ENCODE peak calls at places on chromosome X, in seven cellular contexts. S is lung; C is upper lobe of left lung; J is suprapubic skin; E is hepatocyte; V is SJSA1; R is CD4-positive, CD25-positive, alpha-beta regulatory T cell. P is an unnamed sample.

GRCh38 chrX:103520391-103520790 is 1.1 kb upstream of the RAB40A start:
- DNase-seq in C (no peak), V (peak; percentile 2), S (no peak), R (no peak), J (no peak), E (no peak), P (no peak)

GRCh38 chrX:75276666-75277065 is 2.8 kb downstream of the UPRT start:
- DNase-seq in V (no peak), R (no peak), J (no peak), S (no peak), E (no peak), C (no peak), P (no peak)

GRCh38 chrX:23754664-23755063 is 11.6 kb upstream of the ACOT9 start:
- DNase-seq in E (no peak), V (no peak), J (no peak), R (no peak), S (no peak), C (no peak), P (no peak)

GRCh38 chrX:150234126-150234525 is 129.0 kb upstream of the MAMLD1 start:
- DNase-seq in R (no peak), C (no peak), V (peak; percentile 59), S (no peak), E (no peak), J (no peak), P (no peak)

GRCh38 chrX:96004386-96004785 is 680.3 kb upstream of the DIAPH2 start:
- DNase-seq in E (no peak), J (no peak), C (no peak), S (no peak), R (no peak), V (no peak), P (no peak)

GRCh38 chrX:31633349-31633748 is 561.5 kb upstream of the FTHL17 start:
- DNase-seq in R (no peak), C (no peak), S (no peak), E (no peak), J (no peak), V (no peak), P (no peak)

GRCh38 chrX:115679460-115679859 is 118.5 kb downstream of the PLS3 start:
- DNase-seq in J (no peak), C (no peak), E (peak; percentile 25), R (no peak), S (no peak), V (peak; percentile 6), P (no peak)

GRCh38 chrX:113741744-113742143 is 842.1 kb upstream of the HTR2C start:
- DNase-seq in S (no peak), C (no peak), E (peak; percentile 66), J (no peak), R (no peak), V (peak; percentile 5), P (no peak)

GRCh38 chrX:135463937-135464336 is 42.2 kb downstream of the SMIM10L2A start:
- DNase-seq in R (peak; percentile 29), S (no peak), E (no peak), J (no peak), V (no peak), C (no peak), P (no peak)

DNA sequence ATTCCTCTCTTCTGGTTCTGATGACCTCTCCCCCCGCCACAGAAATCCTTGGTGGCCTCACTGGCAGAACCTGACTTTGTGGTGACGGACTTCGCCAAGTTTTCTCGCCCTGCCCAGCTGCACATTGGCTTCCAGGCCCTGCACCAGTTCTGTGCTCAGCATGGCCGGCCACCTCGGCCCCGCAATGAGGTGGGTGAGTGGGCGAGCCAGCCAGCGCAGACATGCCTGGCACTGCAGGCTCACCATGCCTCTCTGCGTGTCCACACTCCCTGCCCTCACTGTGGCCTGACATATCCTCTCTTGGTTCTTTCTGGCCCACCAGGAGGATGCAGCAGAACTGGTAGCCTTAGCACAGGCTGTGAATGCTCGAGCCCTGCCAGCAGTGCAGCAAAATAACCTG is 8.7 kb downstream of the UBA1 start:
- DNase-seq in R (no peak), S (no peak), C (no peak), J (no peak), E (no peak), V (no peak), P (no peak)
- H3K36me3 ChIP-seq in R (peaks cover 86% of the 10 kb centered on the region), S (peaks cover 29% of the 10 kb centered on the region), C (peaks cover 8% of the 10 kb centered on the region), J (peaks cover 85% of the 10 kb centered on the region), E (no peaks in the 10 kb centered on the region), V (peaks cover 82% of the 10 kb centered on the region), P (peaks cover 88% of the 10 kb centered on the region)

GRCh38 chrX:129488359-129488758 is 34.9 kb downstream of the SMARCA1 start:
- DNase-seq in S (no peak), V (no peak), E (no peak), C (no peak), R (no peak), J (no peak), P (no peak)
- H3K36me3 ChIP-seq in S (no peaks in the 10 kb centered on the region), V (peaks cover 23% of the 10 kb centered on the region), E (no peaks in the 10 kb centered on the region), C (no peaks in the 10 kb centered on the region), R (no peaks in the 10 kb centered on the region), J (peaks cover 4% of the 10 kb centered on the region), P (peaks cover 4% of the 10 kb centered on the region)

DNA sequence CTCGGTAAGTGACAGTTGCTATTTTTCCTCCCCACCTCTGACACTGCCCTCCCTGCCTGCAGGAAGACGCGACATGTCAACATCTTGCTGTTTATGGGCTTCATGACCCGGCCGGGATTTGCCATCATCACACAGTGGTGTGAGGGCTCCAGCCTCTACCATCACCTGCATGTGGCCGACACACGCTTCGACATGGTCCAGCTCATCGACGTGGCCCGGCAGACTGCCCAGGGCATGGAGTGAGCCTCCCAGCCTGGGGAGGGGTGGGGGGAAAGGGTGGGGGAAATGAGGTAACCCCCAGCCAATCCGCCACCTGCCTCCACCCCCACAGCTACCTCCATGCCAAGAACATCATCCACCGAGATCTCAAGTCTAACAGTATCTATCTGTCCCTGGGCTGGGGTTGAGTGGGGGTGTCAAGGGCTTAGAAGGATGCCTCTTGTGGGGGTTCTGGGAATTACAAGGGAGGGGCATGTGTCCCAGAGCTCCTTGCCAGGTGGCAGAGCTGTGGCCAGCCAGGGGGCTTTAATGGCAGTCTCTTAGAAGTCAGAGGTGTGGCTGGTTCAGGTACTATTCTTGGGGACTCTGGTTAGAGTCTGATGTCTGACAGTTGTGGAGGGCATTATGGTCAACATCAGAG is 7.8 kb downstream of the ARAF start:
- DNase-seq in V (no peak), C (no peak), J (no peak), E (no peak), S (no peak), R (peak; percentile 50), P (no peak)
- H3K36me3 ChIP-seq in V (peaks cover 59% of the 10 kb centered on the region), C (no peaks in the 10 kb centered on the region), J (peaks cover 70% of the 10 kb centered on the region), E (no peaks in the 10 kb centered on the region), S (peaks cover 3% of the 10 kb centered on the region), R (peaks cover 30% of the 10 kb centered on the region), P (peaks cover 26% of the 10 kb centered on the region)

DNA sequence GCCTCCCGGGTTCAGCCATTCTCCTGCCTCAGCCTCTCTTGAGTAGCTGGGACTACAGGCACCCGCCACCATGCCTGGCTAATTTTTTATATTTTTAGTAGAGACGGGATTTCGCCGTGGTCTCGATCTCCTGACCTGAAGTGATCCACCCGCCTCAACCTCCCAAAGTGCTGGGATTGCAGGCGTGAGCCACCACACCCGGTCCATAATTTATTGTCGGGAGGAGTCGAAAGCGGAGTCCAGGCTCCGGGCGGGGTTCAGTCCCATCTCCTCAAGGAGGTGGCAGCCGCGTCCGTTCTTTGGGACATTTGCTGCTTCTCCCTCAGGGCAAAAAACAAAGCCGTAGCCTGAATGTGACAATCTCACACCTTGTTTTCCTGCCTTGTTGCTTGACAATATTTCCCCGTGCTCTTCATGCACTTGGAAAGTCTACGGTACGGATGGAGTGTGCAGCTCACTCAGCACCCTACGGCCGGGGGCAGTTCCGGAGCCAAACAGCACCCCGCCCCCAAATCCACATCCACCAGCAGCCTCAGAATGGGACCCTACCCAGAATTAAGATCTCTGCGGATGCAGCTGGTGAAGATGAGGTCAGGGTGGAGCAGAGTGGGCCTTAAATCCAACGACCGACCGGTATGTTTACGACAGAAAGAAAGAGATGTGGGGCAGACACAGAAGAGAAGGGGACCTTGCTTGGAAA is 9.6 kb downstream of the GTPBP6 start:
- DNase-seq in R (no peak), S (no peak), E (no peak), J (peak; percentile 78), V (no peak), C (no peak), P (no peak)
- H3K36me3 ChIP-seq in R (peaks cover 59% of the 10 kb centered on the region), S (peaks cover 44% of the 10 kb centered on the region), E (no peaks in the 10 kb centered on the region), J (peaks cover 90% of the 10 kb centered on the region), V (peaks cover 54% of the 10 kb centered on the region), C (peaks cover 18% of the 10 kb centered on the region), P (peaks cover 70% of the 10 kb centered on the region)

DNA sequence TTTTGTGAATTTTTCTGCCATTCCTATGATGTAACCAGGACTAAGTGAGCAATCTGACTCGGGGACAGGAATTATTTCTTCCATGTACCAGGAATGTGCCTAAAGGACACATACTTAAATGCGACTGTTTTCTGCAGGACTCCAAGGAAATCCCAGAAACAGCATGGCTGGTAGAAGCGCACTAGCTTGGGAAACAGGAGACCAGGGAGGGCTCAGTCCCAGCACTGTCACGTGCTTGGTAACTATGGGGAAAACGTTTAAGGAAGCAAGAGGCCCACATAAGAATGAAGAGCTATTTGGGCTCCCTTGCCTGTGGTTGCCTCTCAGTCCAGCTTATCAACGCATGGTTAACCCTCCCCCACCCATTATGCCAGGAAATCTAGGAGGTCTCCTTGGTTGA is 19.6 kb downstream of the MPP1 start:
- DNase-seq in V (no peak), C (no peak), R (no peak), S (no peak), J (no peak), E (no peak), P (no peak)
- H3K36me3 ChIP-seq in V (no peaks in the 10 kb centered on the region), C (no peaks in the 10 kb centered on the region), R (no peaks in the 10 kb centered on the region), S (peaks cover 1% of the 10 kb centered on the region), J (no peaks in the 10 kb centered on the region), E (no peaks in the 10 kb centered on the region), P (no peaks in the 10 kb centered on the region)

DNA sequence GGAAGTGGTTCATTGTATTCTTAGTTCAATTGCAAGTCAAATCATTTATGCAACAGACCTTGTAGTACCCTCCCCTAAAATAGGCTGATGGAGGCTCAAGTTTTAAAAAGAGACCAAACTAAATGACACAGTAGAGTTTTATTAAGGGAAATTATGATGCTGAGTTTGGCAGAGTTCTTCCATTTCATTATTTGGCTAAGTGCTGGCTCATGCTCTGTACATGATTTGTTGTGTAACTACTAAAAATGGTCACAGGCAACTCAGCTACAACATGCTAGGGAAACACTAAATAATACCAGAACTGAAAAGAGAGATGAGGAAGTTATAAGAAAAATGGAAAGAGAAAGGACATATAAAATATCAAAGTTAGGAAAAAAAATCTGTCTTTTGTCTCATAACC is 96.1 kb upstream of the TFDP3 start:
- DNase-seq in E (no peak), C (no peak), J (no peak), V (no peak), S (no peak), R (no peak), P (no peak)
- H3K36me3 ChIP-seq in E (no peaks in the 10 kb centered on the region), C (no peaks in the 10 kb centered on the region), J (no peaks in the 10 kb centered on the region), V (no peaks in the 10 kb centered on the region), S (no peaks in the 10 kb centered on the region), R (no peaks in the 10 kb centered on the region), P (no peaks in the 10 kb centered on the region)